ENCODE peak calls at places on chromosomes 6 and 20, in six cellular contexts. J is HepG2, W is A549, S is K562, L is endothelial cell of umbilical vein, M is H1. F is an unnamed sample.
A peak's percentile ranks its signal among the peaks of the same experiment; 100 is the strongest.

GRCh38 chr6:166728884-166729530 is 102.0 kb upstream of the RPS6KA2 start:
- DNase-seq in J (no peak), W (no peak), S (no peak), L (no peak), M (no peak), F (no peak)

GRCh38 chr6:112682088-112682487 is 335.0 kb downstream of the RFPL4B start:
- DNase-seq in J (no peak), W (no peak), S (no peak), L (no peak), M (no peak), F (no peak)

GRCh38 chr6:12289655-12290489 is at the start of gene EDN1:
- DNase-seq in J (peak; percentile 57), W (peak; percentile 93), S (peak; percentile 30), L (peak; percentile 100), M (peak; percentile 61), F (peak; percentile 84)

GRCh38 chr6:50707652-50708325 is 5.5 kb upstream of the TFAP2D start:
- DNase-seq in J (no peak), W (no peak), S (no peak), L (no peak), M (no peak), F (peak; percentile 48)

GRCh38 chr20:47317127-47317895 is 39.2 kb downstream of the ZMYND8 start:
- DNase-seq in J (peak; percentile 56), W (peak; percentile 82), S (peak; percentile 89), L (peak; percentile 97), M (no peak), F (peak; percentile 26)

GRCh38 chr6:78517399-78517798 is 350.0 kb upstream of the IRAK1BP1 start:
- DNase-seq in J (no peak), W (no peak), S (no peak), L (no peak), M (no peak), F (no peak)

GRCh38 chr20:23244207-23244915 is 106.2 kb upstream of the NXT1 start:
- DNase-seq in J (no peak), W (no peak), S (no peak), L (no peak), M (no peak), F (no peak)

GRCh38 chr6:88865275-88865674 is 98.1 kb downstream of the RNGTT start:
- DNase-seq in J (no peak), W (no peak), S (no peak), L (no peak), M (no peak), F (no peak)

GRCh38 chr6:85469276-85470022 is 19.6 kb downstream of the NT5E start:
- DNase-seq in J (no peak), W (no peak), S (no peak), L (no peak), M (no peak), F (no peak)

GRCh38 chr20:41213150-41213820 is 75.9 kb downstream of the PLCG1 start:
- DNase-seq in J (no peak), W (no peak), S (no peak), L (peak; percentile 22), M (no peak), F (no peak)

GRCh38 chr6:41367700-41368099 is 32.3 kb downstream of the NCR2 start:
- DNase-seq in J (peak; percentile 78), W (peak; percentile 56), S (peak; percentile 77), L (peak; percentile 62), M (no peak), F (peak; percentile 84)

GRCh38 chr6:154917941-154918340 is 77.2 kb upstream of the TIAM2 start:
- DNase-seq in J (no peak), W (no peak), S (no peak), L (no peak), M (no peak), F (no peak)

GRCh38 chr6:140462495-140463311 is 1088.3 kb upstream of the CITED2 start:
- DNase-seq in J (no peak), W (no peak), S (no peak), L (peak; percentile 62), M (no peak), F (no peak)

GRCh38 chr20:1500496-1500895 is 9.3 kb upstream of the SIRPB2 start:
- DNase-seq in J (no peak), W (no peak), S (no peak), L (no peak), M (no peak), F (no peak)

DNA sequence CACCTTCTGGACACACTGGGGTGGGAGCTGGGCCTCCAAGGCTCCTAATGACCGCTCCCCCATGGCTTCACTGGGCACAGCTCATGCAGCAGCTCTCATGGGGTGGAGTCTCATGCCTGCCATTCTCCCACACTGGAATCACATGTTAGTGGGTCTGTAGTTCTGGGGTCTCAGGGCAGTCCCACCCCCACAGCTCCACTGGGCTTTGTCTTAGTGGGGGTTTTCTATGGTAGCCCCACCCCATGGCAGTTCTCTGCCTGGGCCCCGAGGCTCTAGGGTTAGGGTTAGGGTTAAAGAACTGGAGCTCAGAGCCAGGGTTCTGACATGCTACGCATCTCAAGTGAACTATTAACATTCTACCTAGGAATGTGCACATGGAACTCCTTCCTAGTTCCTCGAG is 139.0 kb downstream of the PCSK2 start:
- DNase-seq in J (no peak), W (no peak), S (no peak), L (no peak), M (no peak), F (no peak)
- TF ChIP-seq JUN in J (no peak), W (no peak), S (no peak), L (no peak), M (no peak), F (no peak)

DNA sequence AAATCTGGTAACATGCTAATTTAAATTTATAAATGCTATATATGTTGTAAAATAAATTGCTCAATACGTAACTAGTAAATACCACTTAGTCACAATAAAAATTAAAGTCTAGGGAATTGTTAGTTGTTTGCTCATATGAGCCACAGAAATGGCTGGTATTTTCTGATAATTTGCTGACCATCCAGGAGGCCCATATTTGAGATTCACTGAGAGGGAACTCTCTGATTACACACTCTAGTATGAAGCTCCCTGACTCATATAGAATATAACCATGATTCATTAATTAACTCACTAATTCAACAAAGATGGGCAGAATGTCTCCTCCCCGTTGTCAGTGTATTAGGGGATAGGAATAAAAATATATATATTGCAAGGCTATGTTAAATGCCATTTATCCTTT is 46.5 kb upstream of the TMEM30A start:
- DNase-seq in J (no peak), W (no peak), S (no peak), L (no peak), M (no peak), F (no peak)
- TF ChIP-seq JUN in J (no peak), W (no peak), S (no peak), L (no peak), M (no peak), F (no peak)

DNA sequence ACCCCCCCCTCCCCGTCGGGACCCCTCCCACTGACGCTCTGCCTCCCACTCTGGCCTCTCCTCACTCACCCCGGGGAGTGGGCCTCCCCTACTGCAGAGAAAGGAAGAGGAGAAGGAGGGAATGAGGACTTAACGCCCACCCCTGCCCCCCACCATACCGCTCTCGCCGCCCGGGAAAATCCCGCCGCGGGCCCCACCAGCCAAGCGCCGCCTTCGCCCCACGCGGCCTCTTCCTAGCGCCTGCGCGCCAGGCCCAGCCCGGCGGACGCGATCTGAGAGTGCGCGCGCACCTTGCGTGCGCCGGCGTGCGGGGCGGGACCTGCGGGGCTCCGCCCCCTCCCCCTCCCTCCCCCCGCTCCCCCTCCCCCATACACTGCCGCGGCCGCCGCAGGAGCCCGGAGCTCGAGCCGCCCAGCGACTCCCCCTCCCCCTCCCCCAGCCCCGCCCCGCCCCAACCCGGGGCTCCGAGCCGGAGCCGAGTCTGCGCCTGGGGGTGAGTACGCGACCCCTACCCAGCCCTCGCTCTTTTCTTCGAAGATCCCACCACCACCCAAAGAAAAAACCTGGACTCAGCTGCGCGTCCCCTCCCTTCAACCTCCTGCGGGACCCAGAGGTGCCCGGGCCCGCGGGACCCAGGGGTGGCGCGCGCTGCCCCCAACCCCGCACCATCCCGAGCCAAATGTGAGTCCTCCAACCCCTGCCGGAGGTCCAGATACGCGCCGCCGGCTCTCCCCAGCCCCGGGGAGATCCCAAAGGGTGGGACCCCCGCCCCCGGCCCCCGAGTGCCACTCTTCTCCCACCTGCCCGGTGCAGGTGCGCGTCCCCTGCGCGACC is at the start of the genes MRPL14 and TMEM63B:
- DNase-seq in J (peak; percentile 76), W (peak; percentile 83), S (peak; percentile 99), L (peak; percentile 81), M (peak; percentile 59), F (peak; percentile 80)
- TF ChIP-seq JUN in J (no peak), W (peak; percentile 71), S (no peak), L (no peak), M (no peak), F (no peak)

DNA sequence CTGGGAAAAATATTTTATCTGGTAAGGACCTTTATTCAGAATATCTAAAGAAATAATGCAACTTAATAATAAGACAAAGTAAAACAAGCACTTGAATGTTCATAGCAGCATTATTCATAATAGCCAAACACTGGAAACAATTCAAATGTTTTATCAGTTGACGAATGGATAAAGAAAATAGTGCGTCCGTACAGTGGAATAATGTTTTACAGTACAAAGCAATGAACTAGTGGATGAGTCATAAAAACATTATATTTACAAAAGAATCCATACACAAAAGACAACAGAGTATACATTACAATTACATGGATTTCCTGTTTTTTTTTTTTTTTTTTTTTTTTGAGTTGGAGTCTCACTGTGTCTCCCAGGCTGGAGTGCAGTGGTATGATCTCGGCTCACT is 12.7 kb downstream of the SMAP1 start:
- DNase-seq in J (no peak), W (no peak), S (no peak), L (peak; percentile 31), M (no peak), F (no peak)
- TF ChIP-seq JUN in J (no peak), W (no peak), S (no peak), L (peak; percentile 10), M (no peak), F (no peak)

GRCh38 chr20:30484749-30485070 is 772.8 kb upstream of the DEFB115 start:
- DNase-seq in J (no peak), W (no peak), S (no peak), L (no peak), M (no peak), F (no peak)

GRCh38 chr20:30485331-30486102 is 771.9 kb upstream of the DEFB115 start:
- DNase-seq in J (no peak), W (no peak), S (no peak), L (no peak), M (no peak), F (no peak)

GRCh38 chr20:30487947-30488926 is 769.2 kb upstream of the DEFB115 start:
- DNase-seq in J (no peak), W (no peak), S (no peak), L (no peak), M (no peak), F (peak; percentile 35)

GRCh38 chr20:30486103-30486478 is 771.4 kb upstream of the DEFB115 start:
- DNase-seq in J (no peak), W (no peak), S (no peak), L (no peak), M (no peak), F (no peak)

DNA sequence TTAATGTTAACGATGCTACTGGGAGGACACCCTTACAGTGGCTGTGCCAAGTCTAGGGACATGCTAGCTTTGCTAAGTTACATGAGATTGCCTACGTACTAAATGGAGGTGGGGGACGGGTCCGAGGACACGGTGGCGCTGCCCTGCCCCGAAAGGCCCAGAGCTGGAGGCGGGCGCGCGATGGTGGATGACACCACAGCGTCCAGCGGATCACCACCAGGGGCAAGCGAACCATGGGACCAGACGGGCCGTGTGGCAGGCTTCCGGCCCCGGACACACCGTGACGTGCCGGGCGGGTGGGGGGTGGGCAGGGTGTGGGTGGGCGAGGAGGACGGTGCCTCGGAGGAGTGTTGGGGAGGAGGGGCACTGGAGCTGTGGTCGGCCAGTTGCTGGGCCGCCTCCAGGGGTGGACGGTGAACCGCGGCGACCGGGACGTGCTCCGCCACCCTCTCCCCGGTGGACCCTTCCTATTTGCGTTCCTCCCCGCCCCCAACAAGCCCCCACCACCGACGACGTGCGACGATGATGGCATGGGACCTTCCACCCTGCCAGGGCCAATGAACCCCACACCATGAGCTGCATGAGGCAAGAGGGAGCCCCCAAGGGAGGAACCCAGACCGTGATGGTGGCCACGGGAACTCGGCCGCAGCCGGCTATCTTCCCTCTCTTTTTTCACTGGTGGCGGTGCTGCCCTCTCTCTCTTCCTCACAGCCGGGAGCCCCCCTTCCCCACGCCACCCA is 773.3 kb upstream of the DEFB115 start:
- DNase-seq in J (no peak), W (no peak), S (no peak), L (no peak), M (no peak), F (no peak)
- TF ChIP-seq JUN in J (no peak), W (no peak), S (no peak), L (no peak), M (no peak), F (no peak)